ENCODE peak calls at places on chromosomes 7 and 10, in six cellular contexts. One of them, this sample, is unnamed.

GRCh38 chr10:52779541-52780390 is 7.2 kb upstream of the MBL2 start:
- DNase-seq in K562: peak; percentile 64
- DNase-seq in H1: peak; percentile 73
- DNase-seq in HepG2: peak; percentile 64
- DNase-seq in SK-N-SH: peak; percentile 81
- DNase-seq in GM12878: no peak
- DNase-seq in this sample: peak; percentile 57

GRCh38 chr7:7051221-7051877 is 131.0 kb upstream of the C1GALT1 start:
- DNase-seq in SK-N-SH: no peak
- DNase-seq in H1: no peak
- DNase-seq in GM12878: peak; percentile 13
- DNase-seq in K562: no peak
- DNase-seq in HepG2: no peak
- DNase-seq in this sample: peak; percentile 64

GRCh38 chr7:37208528-37208927 is 240.1 kb downstream of the ELMO1 start:
- DNase-seq in K562: peak; percentile 56
- DNase-seq in H1: no peak
- DNase-seq in SK-N-SH: peak; percentile 73
- DNase-seq in GM12878: peak; percentile 26
- DNase-seq in HepG2: peak; percentile 53
- DNase-seq in this sample: no peak

GRCh38 chr10:104472505-104472904 is 118.9 kb downstream of the CFAP58 start:
- DNase-seq in H1: no peak
- DNase-seq in HepG2: no peak
- DNase-seq in GM12878: no peak
- DNase-seq in SK-N-SH: no peak
- DNase-seq in K562: no peak
- DNase-seq in this sample: no peak

GRCh38 chr7:50423860-50424259 is 26.3 kb downstream of the FIGNL1 start:
- DNase-seq in K562: no peak
- DNase-seq in HepG2: no peak
- DNase-seq in GM12878: no peak
- DNase-seq in SK-N-SH: no peak
- DNase-seq in H1: no peak
- DNase-seq in this sample: no peak

GRCh38 chr7:141456298-141456697 is 94.9 kb upstream of the AGK start:
- DNase-seq in SK-N-SH: no peak
- DNase-seq in GM12878: no peak
- DNase-seq in H1: no peak
- DNase-seq in HepG2: no peak
- DNase-seq in K562: no peak
- DNase-seq in this sample: no peak

GRCh38 chr7:155194531-155195140 is 103.0 kb upstream of the INSIG1 start:
- DNase-seq in SK-N-SH: no peak
- DNase-seq in K562: no peak
- DNase-seq in H1: no peak
- DNase-seq in GM12878: no peak
- DNase-seq in HepG2: no peak
- DNase-seq in this sample: no peak

GRCh38 chr7:99621271-99621670 is 4.5 kb downstream of the ZSCAN25 start:
- DNase-seq in HepG2: no peak
- DNase-seq in K562: no peak
- DNase-seq in H1: no peak
- DNase-seq in GM12878: no peak
- DNase-seq in SK-N-SH: no peak
- DNase-seq in this sample: no peak

GRCh38 chr10:82953909-82954308 is 1078.9 kb downstream of the NRG3 start:
- DNase-seq in GM12878: no peak
- DNase-seq in H1: no peak
- DNase-seq in SK-N-SH: no peak
- DNase-seq in K562: no peak
- DNase-seq in HepG2: no peak
- DNase-seq in this sample: no peak

GRCh38 chr7:158281441-158281840 is 306.2 kb downstream of the PTPRN2 start:
- DNase-seq in K562: no peak
- DNase-seq in H1: no peak
- DNase-seq in SK-N-SH: peak; percentile 17
- DNase-seq in GM12878: no peak
- DNase-seq in HepG2: no peak
- DNase-seq in this sample: no peak

GRCh38 chr10:69861251-69862240 is 59.8 kb downstream of the COL13A1 start:
- DNase-seq in HepG2: peak; percentile 34
- DNase-seq in H1: no peak
- DNase-seq in K562: peak; percentile 30
- DNase-seq in GM12878: no peak
- DNase-seq in SK-N-SH: no peak
- DNase-seq in this sample: peak; percentile 12

GRCh38 chr10:6173203-6173602 is 29.5 kb upstream of the PFKFB3 start:
- DNase-seq in HepG2: peak; percentile 45
- DNase-seq in H1: no peak
- DNase-seq in K562: peak; percentile 52
- DNase-seq in SK-N-SH: no peak
- DNase-seq in GM12878: no peak
- DNase-seq in this sample: no peak

GRCh38 chr10:7795605-7796004 is 7.6 kb downstream of the ATP5F1C start:
- DNase-seq in H1: no peak
- DNase-seq in K562: peak; percentile 69
- DNase-seq in GM12878: no peak
- DNase-seq in SK-N-SH: peak; percentile 20
- DNase-seq in HepG2: peak; percentile 91
- DNase-seq in this sample: no peak

GRCh38 chr10:128045833-128046120 is 80.4 kb downstream of the MKI67 start:
- DNase-seq in GM12878: no peak
- DNase-seq in K562: no peak
- DNase-seq in SK-N-SH: no peak
- DNase-seq in HepG2: no peak
- DNase-seq in H1: no peak
- DNase-seq in this sample: no peak

GRCh38 chr10:128047991-128048826 is 78.0 kb downstream of the MKI67 start:
- DNase-seq in HepG2: peak; percentile 45
- DNase-seq in H1: no peak
- DNase-seq in SK-N-SH: no peak
- DNase-seq in K562: no peak
- DNase-seq in GM12878: no peak
- DNase-seq in this sample: peak; percentile 90

GRCh38 chr10:128046156-128046933 is 79.9 kb downstream of the MKI67 start:
- DNase-seq in H1: no peak
- DNase-seq in HepG2: no peak
- DNase-seq in K562: no peak
- DNase-seq in GM12878: no peak
- DNase-seq in SK-N-SH: no peak
- DNase-seq in this sample: no peak

GRCh38 chr10:128046934-128047251 is 79.3 kb downstream of the MKI67 start:
- DNase-seq in GM12878: no peak
- DNase-seq in SK-N-SH: no peak
- DNase-seq in K562: no peak
- DNase-seq in HepG2: no peak
- DNase-seq in H1: no peak
- DNase-seq in this sample: no peak

GRCh38 chr10:128047337-128047736 is 78.9 kb downstream of the MKI67 start:
- DNase-seq in SK-N-SH: no peak
- DNase-seq in K562: peak; percentile 23
- DNase-seq in HepG2: no peak
- DNase-seq in H1: peak; percentile 15
- DNase-seq in GM12878: peak; percentile 63
- DNase-seq in this sample: peak; percentile 92
- H3K27ac ChIP-seq in SK-N-SH: no peak overlapping the region
- H3K27ac ChIP-seq in K562: no peak overlapping the region
- H3K27ac ChIP-seq in HepG2: no peak overlapping the region
- H3K27ac ChIP-seq in H1: no peak overlapping the region
- H3K27ac ChIP-seq in GM12878: peak overlapping the region; percentile 54
- H3K27ac ChIP-seq in this sample: peak overlapping the region; percentile 82

DNA sequence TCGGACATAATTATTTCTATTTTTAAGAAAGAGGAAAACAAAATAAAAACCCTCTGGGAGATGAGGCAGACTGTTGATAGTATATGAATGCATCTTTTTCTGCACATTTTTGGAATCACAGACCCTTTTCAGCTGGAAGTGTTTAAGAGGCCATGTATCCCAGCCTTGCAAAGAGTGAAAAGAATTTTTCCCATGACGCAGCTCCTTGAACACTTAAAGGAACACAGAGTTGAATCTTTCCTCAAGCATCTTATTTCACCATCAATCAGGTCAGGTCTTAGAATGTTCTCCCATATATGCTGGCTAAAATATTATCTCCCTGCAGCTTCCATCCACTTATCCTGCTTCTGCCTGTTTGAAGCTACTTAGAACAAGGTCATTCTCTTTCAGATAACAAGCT is 45.9 kb upstream of the PAPSS2 start:
- DNase-seq in GM12878: no peak
- DNase-seq in K562: no peak
- DNase-seq in H1: no peak
- DNase-seq in SK-N-SH: no peak
- DNase-seq in HepG2: no peak
- DNase-seq in this sample: no peak
- H3K4me3 ChIP-seq in GM12878: no peak overlapping the region
- H3K4me3 ChIP-seq in K562: no peak overlapping the region
- H3K4me3 ChIP-seq in H1: no peak overlapping the region
- H3K4me3 ChIP-seq in SK-N-SH: no peak overlapping the region
- H3K4me3 ChIP-seq in HepG2: no peak overlapping the region
- H3K4me3 ChIP-seq in this sample: no peak overlapping the region

DNA sequence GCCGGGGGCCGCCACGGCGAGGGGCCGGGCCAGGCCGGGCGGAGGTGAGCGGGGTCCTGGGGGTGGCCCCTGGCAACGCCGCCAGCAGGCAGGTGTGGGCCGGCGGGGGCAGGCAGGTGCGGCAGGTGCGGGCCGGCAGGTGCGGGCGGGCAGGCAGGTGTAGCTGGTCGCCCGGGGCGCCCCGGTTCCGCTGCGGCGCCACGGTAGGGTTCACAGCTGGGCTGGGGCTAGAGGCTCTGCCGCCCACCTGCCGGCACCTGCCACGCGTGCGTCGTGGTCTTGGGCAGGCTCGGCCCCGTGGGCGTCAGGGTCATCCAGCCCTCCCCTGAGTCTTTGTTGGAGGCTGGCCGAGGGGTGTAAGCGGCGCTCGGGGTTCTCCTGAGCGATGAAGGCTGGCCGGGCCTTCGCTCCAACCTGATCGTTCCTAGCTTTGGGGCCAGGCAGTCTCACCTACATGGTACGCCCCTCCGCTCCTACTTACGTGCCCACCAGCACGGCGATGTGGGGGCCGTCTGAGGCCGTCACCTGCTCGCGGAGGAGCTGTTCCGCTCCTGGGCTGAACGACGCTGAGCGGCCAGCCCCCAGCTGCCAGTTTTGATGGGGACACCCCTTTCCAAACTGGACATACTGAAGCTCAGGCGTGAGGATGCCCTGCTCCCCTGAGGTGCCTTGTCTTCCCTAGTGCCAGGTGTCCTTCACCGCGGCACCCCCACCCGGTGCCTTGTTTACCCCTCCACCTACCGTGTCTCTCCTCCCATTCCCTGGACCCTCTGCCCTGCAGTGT is 493 bp downstream of the ZMIZ2 start:
- DNase-seq in H1: no peak
- DNase-seq in GM12878: no peak
- DNase-seq in SK-N-SH: peak; percentile 67
- DNase-seq in HepG2: no peak
- DNase-seq in K562: no peak
- DNase-seq in this sample: no peak
- TF ChIP-seq GABPA in H1: no peak
- TF ChIP-seq GABPA in GM12878: no peak
- TF ChIP-seq GABPA in SK-N-SH: no peak
- TF ChIP-seq GABPA in HepG2: no peak
- TF ChIP-seq GABPA in K562: no peak
- TF ChIP-seq GABPA in this sample: no peak

GRCh38 chr7:41691286-41691966 is 11.5 kb downstream of the INHBA start:
- DNase-seq in H1: no peak
- DNase-seq in K562: no peak
- DNase-seq in SK-N-SH: no peak
- DNase-seq in HepG2: no peak
- DNase-seq in GM12878: no peak
- DNase-seq in this sample: no peak
- H3K27ac ChIP-seq in H1: no peak overlapping the region
- H3K27ac ChIP-seq in K562: no peak overlapping the region
- H3K27ac ChIP-seq in SK-N-SH: peak overlapping the region; percentile 26
- H3K27ac ChIP-seq in HepG2: no peak overlapping the region
- H3K27ac ChIP-seq in GM12878: no peak overlapping the region
- H3K27ac ChIP-seq in this sample: no peak overlapping the region

GRCh38 chr10:20999713-21000112 is 102.6 kb upstream of the NEBL start:
- DNase-seq in SK-N-SH: no peak
- DNase-seq in GM12878: no peak
- DNase-seq in H1: no peak
- DNase-seq in K562: no peak
- DNase-seq in HepG2: no peak
- DNase-seq in this sample: no peak

GRCh38 chr10:20998036-20998435 is 100.9 kb upstream of the NEBL start:
- DNase-seq in GM12878: no peak
- DNase-seq in H1: no peak
- DNase-seq in SK-N-SH: no peak
- DNase-seq in K562: no peak
- DNase-seq in HepG2: no peak
- DNase-seq in this sample: no peak

GRCh38 chr10:20993387-20994170 is 96.5 kb upstream of the NEBL start:
- DNase-seq in H1: no peak
- DNase-seq in GM12878: no peak
- DNase-seq in K562: no peak
- DNase-seq in HepG2: no peak
- DNase-seq in SK-N-SH: no peak
- DNase-seq in this sample: no peak

GRCh38 chr10:20991526-20991925 is 94.4 kb upstream of the NEBL start:
- DNase-seq in H1: no peak
- DNase-seq in HepG2: peak; percentile 4
- DNase-seq in K562: no peak
- DNase-seq in GM12878: no peak
- DNase-seq in SK-N-SH: no peak
- DNase-seq in this sample: no peak

GRCh38 chr10:20995123-20995978 is 98.2 kb upstream of the NEBL start:
- DNase-seq in H1: no peak
- DNase-seq in SK-N-SH: peak; percentile 57
- DNase-seq in K562: no peak
- DNase-seq in GM12878: no peak
- DNase-seq in HepG2: no peak
- DNase-seq in this sample: no peak
- H3K4me3 ChIP-seq in H1: no peak overlapping the region
- H3K4me3 ChIP-seq in SK-N-SH: peak overlapping the region; percentile 28
- H3K4me3 ChIP-seq in K562: no peak overlapping the region
- H3K4me3 ChIP-seq in GM12878: no peak overlapping the region
- H3K4me3 ChIP-seq in HepG2: no peak overlapping the region
- H3K4me3 ChIP-seq in this sample: no peak overlapping the region

GRCh38 chr10:21750424-21750823 is 216.4 kb downstream of the MLLT10 start:
- DNase-seq in HepG2: no peak
- DNase-seq in H1: no peak
- DNase-seq in SK-N-SH: no peak
- DNase-seq in K562: no peak
- DNase-seq in GM12878: no peak
- DNase-seq in this sample: no peak

GRCh38 chr10:21754410-21755011 is 220.5 kb downstream of the MLLT10 start:
- DNase-seq in K562: no peak
- DNase-seq in SK-N-SH: peak; percentile 65
- DNase-seq in H1: no peak
- DNase-seq in GM12878: no peak
- DNase-seq in HepG2: peak; percentile 84
- DNase-seq in this sample: peak; percentile 55

GRCh38 chr10:21753497-21754270 is 219.7 kb downstream of the MLLT10 start:
- DNase-seq in HepG2: no peak
- DNase-seq in SK-N-SH: no peak
- DNase-seq in K562: no peak
- DNase-seq in GM12878: no peak
- DNase-seq in H1: no peak
- DNase-seq in this sample: no peak

GRCh38 chr10:21749788-21750187 is 215.8 kb downstream of the MLLT10 start:
- DNase-seq in HepG2: no peak
- DNase-seq in GM12878: no peak
- DNase-seq in SK-N-SH: no peak
- DNase-seq in K562: no peak
- DNase-seq in H1: no peak
- DNase-seq in this sample: no peak

GRCh38 chr10:21751341-21752310 is 217.6 kb downstream of the MLLT10 start:
- DNase-seq in HepG2: no peak
- DNase-seq in H1: peak; percentile 66
- DNase-seq in K562: peak; percentile 54
- DNase-seq in SK-N-SH: no peak
- DNase-seq in GM12878: no peak
- DNase-seq in this sample: no peak
- TF ChIP-seq GABPA in HepG2: no peak
- TF ChIP-seq GABPA in H1: no peak
- TF ChIP-seq GABPA in K562: no peak
- TF ChIP-seq GABPA in SK-N-SH: no peak
- TF ChIP-seq GABPA in GM12878: no peak
- TF ChIP-seq GABPA in this sample: no peak